ENCODE peak calls at places on chromosomes 16 and 17, in seven cellular contexts. M, U, N, A, W, V and C are unnamed samples.

GRCh38 chr16:8848231-8848938 is 20.4 kb downstream of the CARHSP1 start:
- DNase-seq in M (no peak), U (no peak), N (no peak), A (no peak), W (no peak), V (no peak), C (no peak)

GRCh38 chr16:73735018-73735417 is 561.6 kb upstream of the PSMD7 start:
- DNase-seq in M (no peak), U (no peak), N (peak), A (no peak), W (no peak), V (no peak), C (no peak)

GRCh38 chr17:31216053-31216751 is 80.8 kb downstream of the OMG start:
- DNase-seq in M (no peak), U (peak), N (peak), A (peak), W (peak), V (no peak), C (no peak)

GRCh38 chr17:16072031-16072430 is 72.4 kb downstream of the TTC19 start:
- DNase-seq in M (no peak), U (no peak), N (no peak), A (no peak), W (no peak), V (no peak), C (no peak)

GRCh38 chr17:57622886-57623433 is 122.1 kb downstream of the CCDC182 start:
- DNase-seq in M (peak), U (no peak), N (peak), A (no peak), W (no peak), V (no peak), C (no peak)

GRCh38 chr16:85275533-85276249 is 163.4 kb upstream of the CIBAR2 start:
- DNase-seq in M (peak), U (peak), N (no peak), A (peak), W (no peak), V (peak), C (peak)

GRCh38 chr17:74059471-74059870 is 144.0 kb upstream of the RPL38 start:
- DNase-seq in M (no peak), U (no peak), N (no peak), A (no peak), W (no peak), V (no peak), C (no peak)

GRCh38 chr17:40953876-40954275 is 12.9 kb downstream of the KRT39 start:
- DNase-seq in M (peak), U (no peak), N (peak), A (no peak), W (no peak), V (no peak), C (no peak)

GRCh38 chr17:78174332-78174869 is 6.0 kb downstream of the SYNGR2 start:
- DNase-seq in M (no peak), U (no peak), N (no peak), A (no peak), W (peak), V (no peak), C (no peak)

GRCh38 chr16:88726981-88727380 is 20.7 kb downstream of the CTU2 start:
- DNase-seq in M (no peak), U (no peak), N (no peak), A (no peak), W (no peak), V (no peak), C (no peak)